ENCODE peak calls at places on chromosomes 12 and 14, in seven cellular contexts. One of them, this sample, is unnamed.
A peak's percentile ranks its signal among the peaks of the same experiment; 100 is the strongest.

GRCh38 chr14:77805703-77806102 is 5.8 kb downstream of the ADCK1 start:
- DNase-seq in adipocyte: no peak
- DNase-seq in H7: no peak
- DNase-seq in NT2/D1: no peak
- DNase-seq in ovary: no peak
- DNase-seq in tibial artery: no peak
- DNase-seq in CD8-positive, alpha-beta memory T cell: no peak
- DNase-seq in this sample: no peak

GRCh38 chr14:68824517-68825347 is 31.9 kb upstream of the ZFP36L1 start:
- DNase-seq in adipocyte: peak; percentile 82
- DNase-seq in H7: peak; percentile 92
- DNase-seq in NT2/D1: peak; percentile 77
- DNase-seq in ovary: peak; percentile 89
- DNase-seq in tibial artery: peak; percentile 90
- DNase-seq in CD8-positive, alpha-beta memory T cell: no peak
- DNase-seq in this sample: no peak

GRCh38 chr14:24634158-24634557 is at the start of gene GZMB:
- DNase-seq in adipocyte: no peak
- DNase-seq in H7: no peak
- DNase-seq in NT2/D1: no peak
- DNase-seq in ovary: no peak
- DNase-seq in tibial artery: no peak
- DNase-seq in CD8-positive, alpha-beta memory T cell: peak; percentile 8
- DNase-seq in this sample: no peak

GRCh38 chr14:105861985-105862465 is 335.6 kb downstream of the TMEM121 start:
- DNase-seq in adipocyte: no peak
- DNase-seq in H7: no peak
- DNase-seq in NT2/D1: no peak
- DNase-seq in ovary: no peak
- DNase-seq in tibial artery: peak; percentile 54
- DNase-seq in CD8-positive, alpha-beta memory T cell: peak; percentile 24
- DNase-seq in this sample: no peak

GRCh38 chr12:59911516-59911915 is 315.7 kb downstream of the SLC16A7 start:
- DNase-seq in adipocyte: no peak
- DNase-seq in H7: no peak
- DNase-seq in NT2/D1: no peak
- DNase-seq in ovary: no peak
- DNase-seq in tibial artery: no peak
- DNase-seq in CD8-positive, alpha-beta memory T cell: no peak
- DNase-seq in this sample: no peak

GRCh38 chr12:108367436-108367835 is 28.3 kb upstream of the CMKLR1 start:
- DNase-seq in adipocyte: peak; percentile 91
- DNase-seq in H7: no peak
- DNase-seq in NT2/D1: no peak
- DNase-seq in ovary: no peak
- DNase-seq in tibial artery: peak; percentile 82
- DNase-seq in CD8-positive, alpha-beta memory T cell: no peak
- DNase-seq in this sample: no peak

GRCh38 chr14:100845341-100845740 is 19.4 kb downstream of the MEG3 start:
- DNase-seq in adipocyte: no peak
- DNase-seq in H7: no peak
- DNase-seq in NT2/D1: no peak
- DNase-seq in ovary: peak; percentile 16
- DNase-seq in tibial artery: no peak
- DNase-seq in CD8-positive, alpha-beta memory T cell: no peak
- DNase-seq in this sample: no peak

GRCh38 chr12:28555729-28556128 is 365.5 kb downstream of the CCDC91 start:
- DNase-seq in adipocyte: no peak
- DNase-seq in H7: no peak
- DNase-seq in NT2/D1: no peak
- DNase-seq in ovary: no peak
- DNase-seq in tibial artery: no peak
- DNase-seq in CD8-positive, alpha-beta memory T cell: no peak
- DNase-seq in this sample: no peak

GRCh38 chr12:130357729-130358330 is 20.1 kb downstream of the PIWIL1 start:
- DNase-seq in adipocyte: no peak
- DNase-seq in H7: peak; percentile 44
- DNase-seq in NT2/D1: no peak
- DNase-seq in ovary: no peak
- DNase-seq in tibial artery: no peak
- DNase-seq in CD8-positive, alpha-beta memory T cell: no peak
- DNase-seq in this sample: no peak
- H3K36me3 ChIP-seq in adipocyte: no peaks in the 10 kb centered on the region
- H3K36me3 ChIP-seq in H7: no peaks in the 10 kb centered on the region
- H3K36me3 ChIP-seq in NT2/D1: no peaks in the 10 kb centered on the region
- H3K36me3 ChIP-seq in ovary: no peaks in the 10 kb centered on the region
- H3K36me3 ChIP-seq in tibial artery: no peaks in the 10 kb centered on the region
- H3K36me3 ChIP-seq in CD8-positive, alpha-beta memory T cell: no peaks in the 10 kb centered on the region
- H3K36me3 ChIP-seq in this sample: no peaks in the 10 kb centered on the region

GRCh38 chr12:109770104-109770860 is 56.7 kb downstream of the FAM222A start:
- DNase-seq in adipocyte: no peak
- DNase-seq in H7: peak; percentile 49
- DNase-seq in NT2/D1: no peak
- DNase-seq in ovary: peak; percentile 73
- DNase-seq in tibial artery: peak; percentile 17
- DNase-seq in CD8-positive, alpha-beta memory T cell: no peak
- DNase-seq in this sample: no peak

GRCh38 chr12:109772622-109773321 is 59.1 kb downstream of the FAM222A start:
- DNase-seq in adipocyte: no peak
- DNase-seq in H7: peak; percentile 32
- DNase-seq in NT2/D1: no peak
- DNase-seq in ovary: no peak
- DNase-seq in tibial artery: peak; percentile 42
- DNase-seq in CD8-positive, alpha-beta memory T cell: no peak
- DNase-seq in this sample: no peak

GRCh38 chr12:109768901-109769670 is 55.5 kb downstream of the FAM222A start:
- DNase-seq in adipocyte: no peak
- DNase-seq in H7: peak; percentile 60
- DNase-seq in NT2/D1: no peak
- DNase-seq in ovary: no peak
- DNase-seq in tibial artery: peak; percentile 46
- DNase-seq in CD8-positive, alpha-beta memory T cell: no peak
- DNase-seq in this sample: no peak

GRCh38 chr12:109771746-109772621 is 58.4 kb downstream of the FAM222A start:
- DNase-seq in adipocyte: no peak
- DNase-seq in H7: peak; percentile 67
- DNase-seq in NT2/D1: no peak
- DNase-seq in ovary: peak; percentile 48
- DNase-seq in tibial artery: peak; percentile 51
- DNase-seq in CD8-positive, alpha-beta memory T cell: no peak
- DNase-seq in this sample: no peak

DNA sequence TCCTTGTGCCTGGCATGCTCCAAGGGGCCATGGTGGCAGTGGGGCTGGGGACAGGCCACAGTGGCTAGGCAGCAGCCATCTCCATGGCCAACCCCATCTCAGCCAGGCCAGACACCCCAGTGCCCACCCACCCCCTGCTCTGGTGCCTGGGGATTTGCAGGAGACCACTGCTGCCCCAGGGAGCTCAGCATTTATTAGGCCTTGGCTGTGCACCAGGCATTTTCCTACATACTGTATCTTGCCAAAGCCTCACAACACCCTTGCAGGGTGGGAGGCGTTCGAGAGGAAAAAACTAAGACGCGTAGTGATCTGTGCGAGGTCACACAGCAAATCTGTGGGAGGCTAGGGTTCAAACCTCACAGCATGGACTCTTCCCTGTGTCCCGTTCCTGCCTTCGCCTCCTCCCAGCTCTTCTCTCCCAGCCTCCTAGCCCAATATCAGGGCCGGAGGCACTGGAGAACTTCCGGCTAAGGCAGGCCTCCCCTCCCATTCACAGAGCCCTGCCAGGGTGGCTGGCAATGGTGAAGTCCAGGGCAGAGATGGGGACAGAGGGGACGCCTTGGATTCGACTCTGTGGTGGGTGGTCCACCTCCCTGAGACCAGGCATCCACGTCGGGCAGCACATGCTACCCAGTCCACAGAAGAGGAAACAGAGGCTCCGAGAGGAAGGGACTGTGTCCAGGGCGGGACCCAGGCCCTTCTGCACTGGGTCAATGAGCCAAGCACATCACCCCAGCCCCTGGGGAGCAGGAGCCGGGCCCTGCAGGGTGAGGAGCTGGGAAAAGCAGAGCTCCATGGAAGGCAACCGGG is 57.4 kb downstream of the FAM222A start:
- DNase-seq in adipocyte: no peak
- DNase-seq in H7: peak; percentile 50
- DNase-seq in NT2/D1: no peak
- DNase-seq in ovary: no peak
- DNase-seq in tibial artery: peak; percentile 39
- DNase-seq in CD8-positive, alpha-beta memory T cell: no peak
- DNase-seq in this sample: no peak
- H3K36me3 ChIP-seq in adipocyte: no peaks in the 10 kb centered on the region
- H3K36me3 ChIP-seq in H7: no peaks in the 10 kb centered on the region
- H3K36me3 ChIP-seq in NT2/D1: peaks cover 5% of the 10 kb centered on the region
- H3K36me3 ChIP-seq in ovary: no peaks in the 10 kb centered on the region
- H3K36me3 ChIP-seq in tibial artery: no peaks in the 10 kb centered on the region
- H3K36me3 ChIP-seq in CD8-positive, alpha-beta memory T cell: no peaks in the 10 kb centered on the region
- H3K36me3 ChIP-seq in this sample: no peaks in the 10 kb centered on the region

GRCh38 chr14:34824826-34825225 is 50.3 kb downstream of the BAZ1A start:
- DNase-seq in adipocyte: no peak
- DNase-seq in H7: no peak
- DNase-seq in NT2/D1: no peak
- DNase-seq in ovary: no peak
- DNase-seq in tibial artery: no peak
- DNase-seq in CD8-positive, alpha-beta memory T cell: no peak
- DNase-seq in this sample: no peak

GRCh38 chr14:34826661-34827060 is 48.5 kb downstream of the BAZ1A start:
- DNase-seq in adipocyte: peak; percentile 14
- DNase-seq in H7: no peak
- DNase-seq in NT2/D1: no peak
- DNase-seq in ovary: no peak
- DNase-seq in tibial artery: no peak
- DNase-seq in CD8-positive, alpha-beta memory T cell: no peak
- DNase-seq in this sample: no peak

GRCh38 chr14:34824256-34824655 is 50.9 kb downstream of the BAZ1A start:
- DNase-seq in adipocyte: no peak
- DNase-seq in H7: no peak
- DNase-seq in NT2/D1: no peak
- DNase-seq in ovary: no peak
- DNase-seq in tibial artery: no peak
- DNase-seq in CD8-positive, alpha-beta memory T cell: no peak
- DNase-seq in this sample: no peak
- H3K36me3 ChIP-seq in adipocyte: peaks cover 25% of the 10 kb centered on the region
- H3K36me3 ChIP-seq in H7: no peaks in the 10 kb centered on the region
- H3K36me3 ChIP-seq in NT2/D1: peaks cover 3% of the 10 kb centered on the region
- H3K36me3 ChIP-seq in ovary: no peaks in the 10 kb centered on the region
- H3K36me3 ChIP-seq in tibial artery: no peaks in the 10 kb centered on the region
- H3K36me3 ChIP-seq in CD8-positive, alpha-beta memory T cell: peaks cover 19% of the 10 kb centered on the region
- H3K36me3 ChIP-seq in this sample: no peaks in the 10 kb centered on the region

GRCh38 chr12:53481957-53482586 is 17.2 kb downstream of the MAP3K12 start:
- DNase-seq in adipocyte: no peak
- DNase-seq in H7: peak; percentile 81
- DNase-seq in NT2/D1: no peak
- DNase-seq in ovary: no peak
- DNase-seq in tibial artery: no peak
- DNase-seq in CD8-positive, alpha-beta memory T cell: no peak
- DNase-seq in this sample: no peak

GRCh38 chr12:53480425-53481107 is 18.7 kb downstream of the MAP3K12 start:
- DNase-seq in adipocyte: peak; percentile 22
- DNase-seq in H7: no peak
- DNase-seq in NT2/D1: no peak
- DNase-seq in ovary: no peak
- DNase-seq in tibial artery: no peak
- DNase-seq in CD8-positive, alpha-beta memory T cell: no peak
- DNase-seq in this sample: no peak

GRCh38 chr12:53479314-53479713 is 19.9 kb downstream of the MAP3K12 start:
- DNase-seq in adipocyte: no peak
- DNase-seq in H7: no peak
- DNase-seq in NT2/D1: no peak
- DNase-seq in ovary: no peak
- DNase-seq in tibial artery: no peak
- DNase-seq in CD8-positive, alpha-beta memory T cell: no peak
- DNase-seq in this sample: no peak

GRCh38 chr12:53482626-53483165 is 16.6 kb downstream of the MAP3K12 start:
- DNase-seq in adipocyte: no peak
- DNase-seq in H7: peak; percentile 60
- DNase-seq in NT2/D1: no peak
- DNase-seq in ovary: peak; percentile 39
- DNase-seq in tibial artery: peak; percentile 62
- DNase-seq in CD8-positive, alpha-beta memory T cell: no peak
- DNase-seq in this sample: no peak

DNA sequence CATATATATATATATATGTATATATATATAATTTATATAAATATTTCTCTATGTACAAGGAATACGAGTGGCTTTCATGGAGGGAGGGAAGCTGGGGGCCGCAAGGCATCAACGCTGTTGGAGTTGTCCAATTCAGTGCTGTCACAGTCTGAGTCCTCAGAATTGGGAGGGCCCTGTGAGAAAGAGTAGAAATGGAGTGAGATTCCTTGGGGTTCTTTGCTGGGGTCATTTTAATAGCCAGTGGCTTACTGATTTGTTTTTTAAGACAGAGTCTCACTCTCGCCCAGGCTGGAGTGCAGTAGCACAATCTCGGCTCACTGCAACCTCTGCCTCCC is 18.2 kb downstream of the MAP3K12 start:
- DNase-seq in adipocyte: peak; percentile 9
- DNase-seq in H7: no peak
- DNase-seq in NT2/D1: no peak
- DNase-seq in ovary: no peak
- DNase-seq in tibial artery: no peak
- DNase-seq in CD8-positive, alpha-beta memory T cell: no peak
- DNase-seq in this sample: no peak
- H3K36me3 ChIP-seq in adipocyte: peaks cover 76% of the 10 kb centered on the region
- H3K36me3 ChIP-seq in H7: peaks cover 37% of the 10 kb centered on the region
- H3K36me3 ChIP-seq in NT2/D1: peaks cover 91% of the 10 kb centered on the region
- H3K36me3 ChIP-seq in ovary: no peaks in the 10 kb centered on the region
- H3K36me3 ChIP-seq in tibial artery: peaks cover 50% of the 10 kb centered on the region
- H3K36me3 ChIP-seq in CD8-positive, alpha-beta memory T cell: peaks cover 53% of the 10 kb centered on the region
- H3K36me3 ChIP-seq in this sample: peaks cover 41% of the 10 kb centered on the region

DNA sequence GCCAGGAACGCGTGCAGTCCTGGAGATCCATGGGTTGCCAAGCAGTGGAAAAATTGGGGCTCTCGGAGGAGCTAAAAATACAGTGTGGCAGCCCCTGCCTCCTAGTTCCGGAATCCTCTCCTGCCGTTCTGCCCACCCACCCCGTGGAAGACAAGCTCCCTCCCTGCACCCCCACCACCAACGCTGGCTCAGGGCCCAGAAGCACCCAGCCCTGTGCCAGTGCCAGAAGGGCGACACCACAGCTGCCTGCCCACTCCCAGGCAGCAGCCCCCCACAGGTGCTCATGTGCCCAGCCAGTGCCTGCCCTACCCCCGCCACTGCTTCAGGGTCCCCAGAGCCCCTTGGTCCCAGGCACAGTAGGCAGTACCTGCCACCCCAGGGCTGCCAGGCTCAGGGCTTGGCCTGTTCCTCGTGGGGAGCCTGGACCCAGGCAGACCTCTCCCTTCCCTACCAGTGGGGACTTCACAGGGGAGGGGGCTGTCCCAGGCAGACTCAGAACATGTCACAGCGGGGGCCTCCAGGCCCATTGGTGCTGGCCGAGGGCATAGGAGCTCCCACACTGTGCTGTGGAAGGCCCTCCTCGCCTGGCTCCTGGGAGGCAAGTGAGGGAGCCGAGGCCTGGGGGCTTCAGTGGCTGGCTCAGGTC is 7.4 kb downstream of the INF2 start:
- DNase-seq in adipocyte: no peak
- DNase-seq in H7: no peak
- DNase-seq in NT2/D1: no peak
- DNase-seq in ovary: no peak
- DNase-seq in tibial artery: no peak
- DNase-seq in CD8-positive, alpha-beta memory T cell: no peak
- DNase-seq in this sample: no peak
- H3K36me3 ChIP-seq in adipocyte: peaks cover 30% of the 10 kb centered on the region
- H3K36me3 ChIP-seq in H7: peaks cover 3% of the 10 kb centered on the region
- H3K36me3 ChIP-seq in NT2/D1: peaks cover 62% of the 10 kb centered on the region
- H3K36me3 ChIP-seq in ovary: no peaks in the 10 kb centered on the region
- H3K36me3 ChIP-seq in tibial artery: peaks cover 6% of the 10 kb centered on the region
- H3K36me3 ChIP-seq in CD8-positive, alpha-beta memory T cell: no peaks in the 10 kb centered on the region
- H3K36me3 ChIP-seq in this sample: peaks cover 19% of the 10 kb centered on the region

This sample was measured in BJ.